ENCODE peak calls at places on chromosomes 13 and 19, in five cellular contexts. O, S, M, A and I are unnamed samples.
A peak's percentile ranks its signal among the peaks of the same experiment; 100 is the strongest.

GRCh38 chr19:35306473-35307246 is 14.7 kb downstream of the MAG start:
- DNase-seq in A (no peak), M (no peak), O (no peak), S (no peak), I (no peak)

GRCh38 chr19:33715462-33715861 is 81.2 kb upstream of the KCTD15 start:
- DNase-seq in M (no peak), A (no peak), O (no peak), S (no peak), I (no peak)

GRCh38 chr19:56822755-56823154 is 17.8 kb downstream of the PEG3 start:
- DNase-seq in M (no peak), O (no peak), A (no peak), S (no peak), I (no peak)

GRCh38 chr19:18996796-18997394 is 36.4 kb downstream of the SUGP2 start:
- DNase-seq in M (no peak), O (no peak), A (no peak), S (no peak), I (no peak)

GRCh38 chr13:55000043-55000442 is 1971.4 kb downstream of the OLFM4 start:
- DNase-seq in A (no peak), S (no peak), O (no peak), M (no peak), I (no peak)

GRCh38 chr19:11460207-11460606 is 20.6 kb downstream of the ELAVL3 start:
- DNase-seq in S (peak; percentile 80), M (peak; percentile 63), A (no peak), O (no peak), I (no peak)

GRCh38 chr19:48470281-48470680 is 1.1 kb downstream of the CYTH2 start:
- DNase-seq in A (no peak), O (no peak), S (no peak), M (no peak), I (no peak)

GRCh38 chr13:105660550-105660949 is 874.9 kb downstream of the EFNB2 start:
- DNase-seq in A (no peak), S (no peak), M (no peak), O (no peak), I (no peak)

GRCh38 chr13:47892374-47892773 is 108.7 kb downstream of the SUCLA2 start:
- DNase-seq in O (no peak), M (no peak), A (no peak), S (no peak), I (no peak)

GRCh38 chr13:26515721-26516120 is 41.8 kb upstream of the WASF3 start:
- DNase-seq in O (no peak), A (no peak), M (no peak), S (no peak), I (no peak)

GRCh38 chr19:55005684-55006488 is 32.2 kb downstream of the GP6 start:
- DNase-seq in M (peak; percentile 87), O (peak; percentile 98), S (peak; percentile 46), A (no peak), I (no peak)

GRCh38 chr13:23509781-23510543 is 60.2 kb upstream of the TNFRSF19 start:
- DNase-seq in A (no peak), S (no peak), O (no peak), M (no peak), I (no peak)

GRCh38 chr19:17078038-17078919 is 2.7 kb downstream of the MYO9B start:
- DNase-seq in M (no peak), O (no peak), A (no peak), S (no peak), I (no peak)

GRCh38 chr13:49220035-49220855 is at the start of gene MLNR:
- DNase-seq in S (peak; percentile 86), O (no peak), M (peak; percentile 42), A (peak; percentile 81), I (peak; percentile 68)

GRCh38 chr19:24064175-24064574 is 22.8 kb upstream of the ZNF254 start:
- DNase-seq in A (no peak), M (no peak), O (no peak), S (no peak), I (no peak)

GRCh38 chr13:40031031-40031430 is 375.6 kb downstream of the COG6 start:
- DNase-seq in S (no peak), A (no peak), O (no peak), M (no peak), I (no peak)

GRCh38 chr13:47426126-47426849 is 529.4 kb upstream of the HTR2A start:
- DNase-seq in M (no peak), O (no peak), S (no peak), A (no peak), I (peak; percentile 12)

GRCh38 chr19:1807695-1808394 is 4.2 kb downstream of the ATP8B3 start:
- DNase-seq in O (no peak), A (no peak), S (no peak), M (no peak), I (peak; percentile 83)

DNA sequence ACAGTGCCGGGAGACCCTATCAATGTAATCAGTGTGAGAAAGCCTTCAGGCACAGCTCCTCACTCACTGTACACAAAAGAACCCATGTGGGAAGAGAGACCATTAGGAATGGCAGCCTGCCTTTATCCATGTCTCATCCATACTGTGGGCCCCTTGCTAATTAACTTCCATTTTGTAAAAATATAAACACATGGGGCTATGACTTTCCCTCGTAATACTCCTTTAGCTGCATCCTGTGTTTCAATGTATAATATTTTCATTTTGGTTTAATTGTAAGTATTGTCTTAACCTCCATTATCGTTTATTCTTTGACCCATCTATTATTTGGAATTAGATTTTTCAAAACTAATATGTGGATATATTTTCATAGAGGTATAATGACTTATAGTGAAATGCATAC is 29.3 kb downstream of the ZNF333 start:
- DNase-seq in S (no peak), M (no peak), O (no peak), A (no peak), I (no peak)
- TF ChIP-seq JUND in S (no peak), M (no peak), O (no peak), A (no peak), I (no peak)

DNA sequence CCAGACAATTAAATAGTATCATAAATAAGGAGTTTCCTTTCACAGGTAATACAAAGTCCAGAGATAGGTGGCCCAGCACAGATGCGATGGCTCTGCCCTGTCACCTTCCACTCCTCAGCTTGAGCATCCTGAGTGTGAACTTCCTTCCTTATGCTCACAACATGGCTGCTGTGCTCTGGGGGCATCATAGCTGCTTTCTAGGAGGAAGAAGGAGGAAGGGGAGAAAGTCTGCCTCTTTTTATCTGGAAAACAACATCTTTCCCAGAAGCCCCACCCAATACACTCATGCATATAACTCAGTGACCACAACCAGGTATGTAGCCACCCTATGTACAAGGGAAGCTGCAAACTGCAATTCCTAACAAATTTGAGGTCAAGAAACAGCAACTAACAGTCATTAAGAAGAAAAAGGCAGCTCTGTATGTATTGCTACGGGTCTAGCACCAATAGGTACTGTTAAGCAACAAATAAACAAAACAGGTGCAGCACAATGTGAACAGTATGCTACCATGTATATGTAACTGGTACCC is 201.2 kb upstream of the UBL3 start:
- DNase-seq in S (no peak), A (no peak), M (no peak), O (no peak), I (no peak)
- TF ChIP-seq JUND in S (no peak), A (no peak), M (no peak), O (no peak), I (no peak)

GRCh38 chr13:20728579-20729300 is 25.2 kb downstream of the IL17D start:
- DNase-seq in S (no peak), O (no peak), A (no peak), M (no peak), I (no peak)
- TF ChIP-seq JUND in S (no peak), O (no peak), A (no peak), M (no peak), I (no peak)

DNA sequence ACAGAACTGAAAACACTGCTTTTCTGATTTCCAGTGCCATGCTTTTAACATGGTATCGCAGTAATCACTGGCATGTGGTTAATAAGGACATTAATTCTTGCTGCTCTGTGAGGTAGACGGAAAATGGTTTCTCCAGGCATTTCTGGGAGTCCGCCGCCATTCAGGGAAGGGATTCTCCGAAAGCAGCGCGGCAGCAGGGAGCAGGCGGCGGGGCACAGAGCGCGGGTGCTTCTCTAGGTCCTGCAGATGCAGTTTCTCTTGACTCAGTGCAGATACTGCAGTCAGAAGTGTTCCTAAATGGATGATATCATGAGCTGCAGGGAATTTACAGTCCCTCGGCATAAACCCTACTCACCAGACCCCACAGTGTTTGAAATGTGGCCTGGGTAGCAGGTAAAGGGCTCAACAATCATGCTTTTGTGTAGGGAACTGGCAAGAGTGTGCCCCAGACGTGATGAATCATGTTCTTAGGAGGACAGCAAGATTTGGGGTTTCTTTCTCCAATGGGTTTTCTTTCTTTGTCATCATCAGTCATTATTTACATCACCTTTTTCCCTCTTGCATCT is 338.6 kb upstream of the ARGLU1 start:
- DNase-seq in O (no peak), A (no peak), S (no peak), M (no peak), I (no peak)
- TF ChIP-seq JUND in O (no peak), A (no peak), S (no peak), M (no peak), I (no peak)

GRCh38 chr13:95184317-95184716 is 116.9 kb downstream of the ABCC4 start:
- DNase-seq in A (no peak), O (no peak), S (no peak), M (no peak), I (no peak)

GRCh38 chr13:95185311-95185710 is 115.9 kb downstream of the ABCC4 start:
- DNase-seq in S (no peak), A (no peak), M (no peak), O (no peak), I (no peak)

GRCh38 chr13:95188128-95188527 is 113.1 kb downstream of the ABCC4 start:
- DNase-seq in O (no peak), A (no peak), S (no peak), M (no peak), I (no peak)

GRCh38 chr13:95182570-95183285 is 118.5 kb downstream of the ABCC4 start:
- DNase-seq in A (no peak), O (no peak), M (no peak), S (no peak), I (no peak)

DNA sequence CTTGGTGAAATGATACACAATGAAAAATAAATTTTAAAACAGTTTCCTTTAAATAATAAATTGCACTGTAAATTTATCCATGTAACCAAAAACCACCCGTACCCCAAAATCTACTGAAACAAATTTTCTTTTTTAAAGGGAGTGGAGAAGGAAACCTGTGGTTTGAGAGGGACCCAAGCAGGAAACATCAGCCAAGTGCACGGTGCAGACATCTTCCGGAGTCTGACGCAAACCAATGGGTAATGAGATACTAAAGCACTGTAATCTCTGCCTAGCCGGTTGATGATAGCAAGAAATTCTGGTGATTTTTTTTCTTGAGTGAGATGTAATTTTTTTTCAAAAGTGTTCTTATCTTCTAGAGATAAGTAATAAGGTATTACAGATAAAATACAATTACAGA is 115.4 kb downstream of the ABCC4 start:
- DNase-seq in O (no peak), A (no peak), M (no peak), S (no peak), I (no peak)
- TF ChIP-seq JUND in O (no peak), A (no peak), M (no peak), S (no peak), I (no peak)

GRCh38 chr13:93364166-93364565 is 137.6 kb downstream of the GPC6 start:
- DNase-seq in M (peak; percentile 23), A (no peak), S (no peak), O (no peak), I (no peak)
- TF ChIP-seq JUND in M (no peak), A (no peak), S (no peak), O (no peak), I (no peak)